ENCODE peak calls at places on chromosomes 16 and 17, in five cellular contexts. T, C, F, H and L are unnamed samples.

GRCh38 chr17:78672880-78673371 is 95.7 kb upstream of the DNAH17 start:
- DNase-seq in T (no peak), C (no peak), F (no peak), H (no peak), L (no peak)

GRCh38 chr17:47663997-47664941 is 14.6 kb downstream of the KPNB1 start:
- DNase-seq in T (no peak), C (peak), F (no peak), H (peak), L (no peak)

GRCh38 chr17:67833946-67834631 is 8.8 kb downstream of the BPTF start:
- DNase-seq in T (no peak), C (peak), F (no peak), H (no peak), L (no peak)

GRCh38 chr17:29683481-29683880 is 60.8 kb upstream of the CORO6 start:
- DNase-seq in T (no peak), C (peak), F (no peak), H (no peak), L (no peak)

GRCh38 chr17:42937712-42938596 is 26.3 kb downstream of the AARSD1 start:
- DNase-seq in T (no peak), C (peak), F (no peak), H (peak), L (no peak)

GRCh38 chr17:2393184-2393953 is 7.5 kb downstream of the MNT start:
- DNase-seq in T (peak), C (peak), F (peak), H (peak), L (peak)

GRCh38 chr17:81129289-81129688 is 36.0 kb upstream of the PVALEF start:
- DNase-seq in T (no peak), C (no peak), F (no peak), H (no peak), L (no peak)

GRCh38 chr17:64223931-64224657 is 39.0 kb downstream of the TEX2 start:
- DNase-seq in T (no peak), C (no peak), F (no peak), H (no peak), L (no peak)

GRCh38 chr17:80475949-80476876 is at the start of gene NPTX1:
- DNase-seq in T (no peak), C (no peak), F (no peak), H (no peak), L (no peak)

GRCh38 chr17:49996495-49997255 is 1.7 kb upstream of the DLX3 start:
- DNase-seq in T (no peak), C (peak), F (peak), H (no peak), L (no peak)

GRCh38 chr16:73215482-73216377 is 167.8 kb upstream of the ZFHX3 start:
- DNase-seq in T (no peak), C (no peak), F (no peak), H (no peak), L (no peak)

GRCh38 chr16:73217654-73218053 is 169.7 kb upstream of the ZFHX3 start:
- DNase-seq in T (no peak), C (no peak), F (no peak), H (no peak), L (no peak)

GRCh38 chr16:73216932-73217331 is 169.0 kb upstream of the ZFHX3 start:
- DNase-seq in T (no peak), C (no peak), F (no peak), H (no peak), L (no peak)

GRCh38 chr16:73214825-73215481 is 167.0 kb upstream of the ZFHX3 start:
- DNase-seq in T (no peak), C (no peak), F (no peak), H (peak), L (no peak)

DNA sequence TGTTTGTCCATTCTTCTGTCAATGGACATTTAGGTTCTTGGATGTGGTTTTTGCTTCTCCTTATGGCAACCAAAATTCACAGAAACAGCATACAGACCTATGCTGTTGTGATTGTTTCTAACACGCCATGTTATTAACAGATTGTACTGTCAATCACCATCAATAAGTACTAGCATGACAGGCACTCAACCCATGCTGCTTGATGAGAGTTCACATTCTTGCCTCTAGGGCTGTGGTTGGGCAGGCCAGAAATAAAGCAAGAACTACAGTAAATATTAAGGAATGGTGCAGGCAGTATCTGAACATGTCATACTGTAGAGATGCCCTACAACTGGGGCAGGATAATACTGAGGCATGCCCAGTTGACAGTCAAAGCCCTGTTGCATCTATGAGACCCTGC is 171.2 kb upstream of the ZFHX3 start:
- DNase-seq in T (no peak), C (no peak), F (no peak), H (no peak), L (no peak)
- TF ChIP-seq CTCF in T (no peak), C (peak), F (no peak), H (peak), L (no peak)

GRCh38 chr16:10944249-10945064 is at the start of gene CLEC16A:
- DNase-seq in T (peak), C (peak), F (peak), H (peak), L (peak)
- TF ChIP-seq CTCF in T (no peak), C (peak), F (no peak), H (no peak), L (no peak)

GRCh38 chr17:43983515-43984411 is 20.7 kb upstream of the NAGS start:
- DNase-seq in T (no peak), C (peak), F (peak), H (no peak), L (no peak)
- TF ChIP-seq CTCF in T (no peak), C (peak), F (peak), H (peak), L (no peak)

GRCh38 chr17:82231562-82232321 is 2.9 kb downstream of the SLC16A3 start:
- DNase-seq in T (no peak), C (peak), F (peak), H (peak), L (peak)

GRCh38 chr17:82232322-82232785 is 3.5 kb downstream of the SLC16A3 start:
- DNase-seq in T (no peak), C (no peak), F (no peak), H (no peak), L (no peak)

GRCh38 chr17:82231312-82231561 is 2.4 kb downstream of the SLC16A3 start:
- DNase-seq in T (no peak), C (no peak), F (no peak), H (no peak), L (peak)

GRCh38 chr17:82229686-82230626 is 1.1 kb downstream of the SLC16A3 start:
- DNase-seq in T (no peak), C (no peak), F (peak), H (no peak), L (peak)

DNA sequence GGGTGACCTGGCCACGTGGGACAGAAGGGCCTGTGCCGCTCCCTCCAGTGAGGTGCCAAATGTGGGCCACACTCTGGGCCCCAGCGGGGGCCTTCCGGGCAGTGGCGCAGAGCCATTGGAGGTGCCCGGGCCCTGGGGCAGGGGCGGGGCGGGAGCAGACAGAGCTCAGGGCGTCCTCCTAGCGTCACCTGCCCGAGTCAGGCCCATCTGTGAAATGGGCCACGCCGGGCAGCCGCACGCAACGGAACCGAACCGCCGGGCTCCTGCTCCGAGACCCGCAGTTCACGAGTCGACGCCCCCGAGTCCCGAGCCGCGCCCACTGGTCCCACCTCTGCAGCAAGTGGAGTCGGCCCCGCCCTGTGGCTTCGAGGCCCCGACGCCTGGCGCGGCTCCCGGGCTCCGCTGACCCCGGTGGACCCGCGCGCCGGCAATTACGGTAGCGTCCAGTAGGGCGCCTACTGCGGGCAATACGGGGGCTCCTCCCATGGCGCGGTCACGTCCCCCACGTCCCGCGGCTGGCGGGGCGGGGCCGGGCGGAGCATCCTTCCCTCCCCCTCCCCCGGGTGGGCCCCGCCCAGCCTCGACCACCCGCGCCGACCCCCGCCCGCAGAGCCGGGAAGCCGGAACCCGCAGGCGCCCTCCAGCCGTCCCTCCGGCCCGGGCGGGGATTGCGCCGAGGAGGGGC is 1.9 kb downstream of the SLC16A3 start:
- DNase-seq in T (no peak), C (peak), F (peak), H (peak), L (peak)
- TF ChIP-seq CTCF in T (no peak), C (peak), F (peak), H (peak), L (peak)

GRCh38 chr16:4693296-4693955 is at the start of gene NUDT16L1:
- DNase-seq in T (peak), C (peak), F (peak), H (peak), L (peak)
- TF ChIP-seq CTCF in T (no peak), C (no peak), F (no peak), H (no peak), L (peak)

DNA sequence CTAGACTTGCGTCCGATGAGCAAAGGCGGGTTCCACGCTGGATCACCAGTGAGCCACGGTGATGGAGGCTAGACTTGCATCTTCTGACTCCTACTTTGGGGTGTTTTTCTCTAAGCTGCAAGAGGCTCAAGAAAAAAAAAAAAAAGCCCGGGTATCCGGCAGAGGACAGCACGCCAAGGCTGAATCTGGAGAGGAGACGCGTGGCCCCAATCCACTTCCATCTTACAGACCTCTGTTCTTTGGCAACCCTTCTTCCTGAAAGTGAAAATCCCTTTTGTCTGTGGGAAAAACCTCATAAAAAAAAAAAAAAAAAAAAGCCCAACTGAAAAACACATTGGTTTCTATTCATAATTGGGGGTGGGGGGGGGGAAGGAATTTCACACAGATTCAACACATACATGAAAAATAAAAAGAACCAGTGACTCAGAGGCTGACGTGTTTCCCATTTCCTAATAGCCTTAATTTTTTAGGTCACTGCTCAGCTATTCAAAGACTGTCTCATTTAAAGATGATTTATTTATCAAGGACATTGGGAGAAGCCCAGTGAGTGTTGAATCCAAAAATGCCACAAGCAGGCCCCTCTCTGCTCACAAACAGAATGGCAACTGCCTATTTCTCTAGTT is 258.3 kb downstream of the FOXL1 start:
- DNase-seq in T (no peak), C (no peak), F (no peak), H (peak), L (no peak)
- TF ChIP-seq CTCF in T (no peak), C (no peak), F (no peak), H (no peak), L (no peak)

GRCh38 chr17:66481259-66481658 is 178.8 kb downstream of the PRKCA start:
- DNase-seq in T (no peak), C (no peak), F (no peak), H (no peak), L (no peak)
- TF ChIP-seq CTCF in T (no peak), C (no peak), F (no peak), H (no peak), L (peak)